ENCODE peak calls at places on chromosomes 13 and 19, in seven cellular contexts. One of them, this sample, is unnamed.

GRCh38 chr13:73956795-73957408 is 177.3 kb downstream of the KLF12 start:
- DNase-seq in spleen: no peak
- DNase-seq in ovary: no peak
- DNase-seq in heart left ventricle: no peak
- DNase-seq in esophagus muscularis mucosa: no peak
- DNase-seq in stomach: no peak
- DNase-seq in body of pancreas: no peak
- DNase-seq in this sample: no peak

GRCh38 chr19:42229855-42230331 is 9.8 kb downstream of the ZNF526 start:
- DNase-seq in ovary: no peak
- DNase-seq in stomach: no peak
- DNase-seq in body of pancreas: no peak
- DNase-seq in heart left ventricle: no peak
- DNase-seq in esophagus muscularis mucosa: no peak
- DNase-seq in spleen: no peak
- DNase-seq in this sample: no peak

GRCh38 chr19:39671739-39672363 is 16.1 kb downstream of the LGALS16 start:
- DNase-seq in body of pancreas: peak; percentile 59
- DNase-seq in stomach: peak; percentile 29
- DNase-seq in esophagus muscularis mucosa: peak; percentile 72
- DNase-seq in spleen: no peak
- DNase-seq in heart left ventricle: no peak
- DNase-seq in ovary: no peak
- DNase-seq in this sample: peak; percentile 51

GRCh38 chr13:30422056-30422914 is at the start of gene UBE2L5:
- DNase-seq in stomach: peak; percentile 82
- DNase-seq in body of pancreas: peak; percentile 84
- DNase-seq in ovary: peak; percentile 85
- DNase-seq in esophagus muscularis mucosa: peak; percentile 95
- DNase-seq in heart left ventricle: peak; percentile 78
- DNase-seq in spleen: peak; percentile 96
- DNase-seq in this sample: peak; percentile 61

GRCh38 chr13:57627663-57628062 is 3.9 kb upstream of the PCDH17 start:
- DNase-seq in body of pancreas: no peak
- DNase-seq in ovary: no peak
- DNase-seq in heart left ventricle: no peak
- DNase-seq in spleen: no peak
- DNase-seq in esophagus muscularis mucosa: no peak
- DNase-seq in stomach: no peak
- DNase-seq in this sample: no peak

GRCh38 chr13:45321230-45321629 is 19.8 kb downstream of the TPT1 start:
- DNase-seq in ovary: no peak
- DNase-seq in stomach: no peak
- DNase-seq in esophagus muscularis mucosa: no peak
- DNase-seq in heart left ventricle: no peak
- DNase-seq in body of pancreas: no peak
- DNase-seq in spleen: no peak
- DNase-seq in this sample: no peak

GRCh38 chr19:19109601-19110000 is 28.7 kb downstream of the TMEM161A start:
- DNase-seq in esophagus muscularis mucosa: no peak
- DNase-seq in body of pancreas: no peak
- DNase-seq in heart left ventricle: no peak
- DNase-seq in stomach: no peak
- DNase-seq in spleen: no peak
- DNase-seq in ovary: no peak
- DNase-seq in this sample: no peak

GRCh38 chr19:33387351-33388230 is 14.1 kb downstream of the CEBPG start:
- DNase-seq in spleen: no peak
- DNase-seq in heart left ventricle: no peak
- DNase-seq in ovary: no peak
- DNase-seq in body of pancreas: no peak
- DNase-seq in stomach: no peak
- DNase-seq in esophagus muscularis mucosa: no peak
- DNase-seq in this sample: no peak

GRCh38 chr13:54750521-54750920 is 1721.9 kb downstream of the OLFM4 start:
- DNase-seq in esophagus muscularis mucosa: no peak
- DNase-seq in stomach: no peak
- DNase-seq in heart left ventricle: no peak
- DNase-seq in body of pancreas: no peak
- DNase-seq in ovary: no peak
- DNase-seq in spleen: no peak
- DNase-seq in this sample: no peak

GRCh38 chr19:45638930-45639729 is at the start of gene EML2:
- DNase-seq in body of pancreas: peak; percentile 58
- DNase-seq in heart left ventricle: peak; percentile 47
- DNase-seq in esophagus muscularis mucosa: no peak
- DNase-seq in spleen: peak; percentile 93
- DNase-seq in ovary: no peak
- DNase-seq in stomach: peak; percentile 71
- DNase-seq in this sample: no peak

GRCh38 chr19:45668342-45668871 is 386 bp downstream of the GIPR start:
- DNase-seq in spleen: no peak
- DNase-seq in esophagus muscularis mucosa: no peak
- DNase-seq in heart left ventricle: no peak
- DNase-seq in body of pancreas: no peak
- DNase-seq in ovary: no peak
- DNase-seq in stomach: peak; percentile 28
- DNase-seq in this sample: no peak

GRCh38 chr13:50635504-50635903 is 208.0 kb downstream of the DLEU7 start:
- DNase-seq in ovary: no peak
- DNase-seq in heart left ventricle: peak; percentile 30
- DNase-seq in esophagus muscularis mucosa: no peak
- DNase-seq in body of pancreas: peak; percentile 72
- DNase-seq in spleen: no peak
- DNase-seq in stomach: no peak
- DNase-seq in this sample: no peak

GRCh38 chr13:25286308-25286968 is 850 bp downstream of the MTMR6 start:
- DNase-seq in spleen: no peak
- DNase-seq in body of pancreas: peak; percentile 44
- DNase-seq in heart left ventricle: no peak
- DNase-seq in esophagus muscularis mucosa: no peak
- DNase-seq in ovary: no peak
- DNase-seq in stomach: no peak
- DNase-seq in this sample: peak; percentile 35

GRCh38 chr13:44762946-44763345 is 186.8 kb upstream of the TSC22D1 start:
- DNase-seq in stomach: no peak
- DNase-seq in body of pancreas: no peak
- DNase-seq in spleen: no peak
- DNase-seq in ovary: no peak
- DNase-seq in esophagus muscularis mucosa: no peak
- DNase-seq in heart left ventricle: no peak
- DNase-seq in this sample: no peak

GRCh38 chr19:16136185-16137067 is 7.1 kb upstream of the HSH2D start:
- DNase-seq in body of pancreas: peak; percentile 29
- DNase-seq in heart left ventricle: no peak
- DNase-seq in stomach: no peak
- DNase-seq in ovary: no peak
- DNase-seq in esophagus muscularis mucosa: no peak
- DNase-seq in spleen: no peak
- DNase-seq in this sample: no peak

GRCh38 chr13:111484959-111485358 is 164.5 kb downstream of the TEX29 start:
- DNase-seq in heart left ventricle: no peak
- DNase-seq in stomach: no peak
- DNase-seq in ovary: no peak
- DNase-seq in spleen: no peak
- DNase-seq in esophagus muscularis mucosa: no peak
- DNase-seq in body of pancreas: no peak
- DNase-seq in this sample: no peak

GRCh38 chr19:18377026-18377425 is 8.9 kb upstream of the GDF15 start:
- DNase-seq in esophagus muscularis mucosa: no peak
- DNase-seq in heart left ventricle: no peak
- DNase-seq in ovary: no peak
- DNase-seq in body of pancreas: peak; percentile 80
- DNase-seq in spleen: no peak
- DNase-seq in stomach: peak; percentile 63
- DNase-seq in this sample: no peak

GRCh38 chr13:112625698-112626097 is 37.7 kb upstream of the TUBGCP3 start:
- DNase-seq in heart left ventricle: no peak
- DNase-seq in ovary: no peak
- DNase-seq in esophagus muscularis mucosa: no peak
- DNase-seq in spleen: peak; percentile 18
- DNase-seq in stomach: no peak
- DNase-seq in body of pancreas: no peak
- DNase-seq in this sample: no peak

GRCh38 chr19:31821346-31821745 is 472.1 kb upstream of the TSHZ3 start:
- DNase-seq in ovary: no peak
- DNase-seq in stomach: no peak
- DNase-seq in spleen: no peak
- DNase-seq in body of pancreas: no peak
- DNase-seq in heart left ventricle: no peak
- DNase-seq in esophagus muscularis mucosa: peak; percentile 87
- DNase-seq in this sample: no peak

DNA sequence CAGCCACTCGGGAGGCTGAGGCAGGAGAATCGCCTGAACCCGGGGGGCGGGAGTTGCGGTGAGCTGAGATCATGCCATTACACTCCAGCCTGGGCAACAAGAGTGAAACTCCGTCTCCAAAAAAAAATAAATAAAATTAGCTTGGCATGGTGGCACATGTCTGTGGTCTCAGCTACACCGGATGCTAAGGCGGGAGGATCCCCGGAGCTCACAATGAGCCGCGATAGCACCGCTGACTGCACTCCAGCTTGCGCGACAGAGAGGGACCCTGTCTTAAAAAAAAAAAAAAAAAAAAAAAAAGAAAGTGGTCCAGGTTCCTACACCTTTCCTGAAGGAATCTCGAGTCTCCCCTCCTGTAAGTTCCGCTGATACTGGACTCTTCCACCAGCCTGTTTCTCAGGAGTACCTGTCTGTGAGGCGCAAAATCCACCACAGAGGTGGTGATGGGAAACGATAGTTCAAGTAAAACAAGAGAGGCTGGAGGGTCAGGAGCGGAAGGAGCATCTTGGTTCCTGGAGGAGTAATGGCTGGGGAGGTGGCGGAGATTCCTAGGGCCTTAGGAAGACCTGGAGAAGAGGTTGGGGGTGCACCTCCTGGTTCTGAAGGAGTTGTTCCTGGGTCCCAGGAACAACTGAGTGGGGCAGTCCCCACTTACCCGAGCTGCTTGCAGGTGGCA is 468 bp downstream of the FUT1 start:
- DNase-seq in ovary: no peak
- DNase-seq in esophagus muscularis mucosa: no peak
- DNase-seq in spleen: no peak
- DNase-seq in body of pancreas: no peak
- DNase-seq in heart left ventricle: no peak
- DNase-seq in stomach: no peak
- DNase-seq in this sample: no peak
- H3K27ac ChIP-seq in ovary: no peak overlapping the region
- H3K27ac ChIP-seq in esophagus muscularis mucosa: peak overlapping the region; percentile 61
- H3K27ac ChIP-seq in spleen: peak overlapping the region; percentile 76
- H3K27ac ChIP-seq in body of pancreas: peak overlapping the region; percentile 80
- H3K27ac ChIP-seq in heart left ventricle: peak overlapping the region; percentile 35
- H3K27ac ChIP-seq in stomach: peak overlapping the region; percentile 86
- H3K27ac ChIP-seq in this sample: no peak overlapping the region

DNA sequence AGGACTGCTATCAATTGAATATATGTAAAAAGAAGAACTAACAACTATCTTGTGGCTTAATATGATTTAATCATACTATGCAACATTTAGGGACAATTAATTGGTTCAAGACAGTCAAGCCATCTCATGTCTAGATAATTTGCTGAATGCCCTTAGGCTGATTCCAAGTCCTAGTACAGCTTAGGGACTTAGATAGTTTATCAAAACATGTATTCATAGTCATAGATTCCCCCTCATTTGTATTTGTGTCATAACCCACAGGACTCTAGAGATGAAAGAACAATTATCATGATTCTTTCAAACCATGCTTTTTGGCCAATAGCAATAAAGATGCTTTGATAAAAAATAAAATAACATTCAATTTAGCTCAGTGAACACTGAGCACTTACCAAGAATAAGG is 607.6 kb downstream of the SLITRK1 start:
- DNase-seq in stomach: no peak
- DNase-seq in body of pancreas: no peak
- DNase-seq in heart left ventricle: no peak
- DNase-seq in spleen: no peak
- DNase-seq in esophagus muscularis mucosa: no peak
- DNase-seq in ovary: no peak
- DNase-seq in this sample: no peak
- H3K4me3 ChIP-seq in stomach: no peak overlapping the region
- H3K4me3 ChIP-seq in body of pancreas: no peak overlapping the region
- H3K4me3 ChIP-seq in heart left ventricle: no peak overlapping the region
- H3K4me3 ChIP-seq in spleen: no peak overlapping the region
- H3K4me3 ChIP-seq in esophagus muscularis mucosa: no peak overlapping the region
- H3K4me3 ChIP-seq in ovary: no peak overlapping the region
- H3K4me3 ChIP-seq in this sample: no peak overlapping the region

DNA sequence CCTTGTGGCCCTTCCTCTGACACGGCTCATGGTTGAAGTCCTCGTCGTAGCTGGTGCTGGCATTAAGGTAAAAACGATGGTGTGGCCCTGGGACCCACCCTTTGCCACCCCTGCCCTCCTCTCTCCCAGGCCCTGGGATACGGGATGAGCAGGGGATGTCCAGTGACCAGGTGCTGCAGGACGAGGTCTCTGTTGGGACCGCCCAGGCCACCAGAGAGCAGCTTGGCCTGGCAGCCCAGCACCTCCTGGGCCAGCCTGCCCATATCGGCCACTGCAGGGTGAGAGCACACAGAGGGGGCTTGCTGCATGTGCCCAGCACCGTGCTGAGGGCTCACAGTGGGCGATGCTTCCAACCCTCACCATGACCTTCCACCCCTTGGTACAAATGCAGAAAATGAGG is 6.4 kb downstream of the ACTMAP start:
- DNase-seq in heart left ventricle: no peak
- DNase-seq in body of pancreas: no peak
- DNase-seq in stomach: no peak
- DNase-seq in esophagus muscularis mucosa: no peak
- DNase-seq in ovary: no peak
- DNase-seq in spleen: no peak
- DNase-seq in this sample: no peak
- TF ChIP-seq POLR2A in heart left ventricle: no peak
- TF ChIP-seq POLR2A in body of pancreas: no peak
- TF ChIP-seq POLR2A in stomach: no peak
- TF ChIP-seq POLR2A in esophagus muscularis mucosa: no peak
- TF ChIP-seq POLR2A in ovary: no peak
- TF ChIP-seq POLR2A in spleen: no peak
- TF ChIP-seq POLR2A in this sample: no peak

DNA sequence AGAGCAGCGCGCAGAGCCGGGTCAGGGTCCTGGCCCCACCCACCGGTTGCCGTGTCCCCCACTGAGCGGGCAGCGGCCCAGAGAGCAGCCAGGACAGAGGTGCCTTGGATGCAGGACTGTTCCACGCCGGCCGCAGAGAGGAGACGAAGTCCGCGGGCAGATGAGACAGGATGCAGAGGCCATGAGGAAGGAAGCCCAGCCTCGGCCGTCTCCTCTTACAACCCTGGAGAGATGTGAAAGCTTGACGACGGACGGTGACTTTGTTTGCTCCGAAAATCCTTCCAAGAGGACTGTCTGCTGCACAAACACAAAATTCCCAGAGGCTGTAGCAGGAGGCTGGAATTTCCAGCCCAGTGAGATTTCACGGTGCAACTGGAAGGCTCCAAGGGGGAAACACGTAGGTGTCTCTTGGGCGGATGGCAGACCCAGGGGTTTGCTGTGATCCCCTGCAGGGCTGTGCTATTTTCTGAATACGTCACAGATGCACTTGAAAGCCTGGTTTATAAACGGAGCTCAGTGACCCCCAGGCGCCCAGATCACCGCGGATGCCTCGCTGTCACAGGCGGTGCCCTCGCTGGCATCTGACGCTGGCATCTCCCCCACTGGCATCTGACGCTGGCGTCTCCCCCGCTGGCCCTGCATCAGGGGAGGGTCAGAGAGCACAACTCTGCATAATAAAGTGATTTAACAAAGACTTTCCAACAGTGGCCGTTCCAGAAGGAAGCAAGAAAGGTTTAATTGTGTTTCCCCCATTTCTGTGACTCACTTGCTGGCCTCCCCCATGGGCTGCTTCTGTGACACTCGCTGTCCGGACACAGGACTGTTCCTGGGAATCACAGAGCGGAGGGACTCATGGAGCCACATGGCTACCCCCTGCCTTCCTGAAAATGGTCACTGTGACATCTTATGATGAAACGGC is 62.0 kb upstream of the C13orf46 start:
- DNase-seq in esophagus muscularis mucosa: no peak
- DNase-seq in ovary: no peak
- DNase-seq in stomach: no peak
- DNase-seq in heart left ventricle: no peak
- DNase-seq in spleen: no peak
- DNase-seq in body of pancreas: peak; percentile 31
- DNase-seq in this sample: peak; percentile 50
- H3K27ac ChIP-seq in esophagus muscularis mucosa: peak overlapping the region; percentile 71
- H3K27ac ChIP-seq in ovary: no peak overlapping the region
- H3K27ac ChIP-seq in stomach: peak overlapping the region; percentile 66
- H3K27ac ChIP-seq in heart left ventricle: peak overlapping the region; percentile 51
- H3K27ac ChIP-seq in spleen: peak overlapping the region; percentile 49
- H3K27ac ChIP-seq in body of pancreas: no peak overlapping the region
- H3K27ac ChIP-seq in this sample: peak overlapping the region; percentile 90

This sample was measured in tibial nerve.